ENCODE peak calls at places on chromosomes 16 and 17, in five cellular contexts. H is transverse colon, C is body of pancreas, R is breast epithelium, J is ovary. N is an unnamed sample.

GRCh38 chr17:74852237-74853047 is 7.2 kb downstream of the GRIN2C start:
- DNase-seq in J (no peak), R (no peak), H (peak), C (peak), N (no peak)

GRCh38 chr16:75264531-75264998 is 13.1 kb upstream of the BCAR1 start:
- DNase-seq in R (no peak), C (peak), J (peak), H (no peak), N (no peak)

GRCh38 chr16:81446318-81447275 is 2.0 kb downstream of the CMIP start:
- DNase-seq in H (peak), C (peak), R (peak), J (no peak), N (no peak)

GRCh38 chr17:8108972-8109668 is 9.2 kb downstream of the ALOXE3 start:
- DNase-seq in J (no peak), H (no peak), C (no peak), R (no peak), N (no peak)

GRCh38 chr16:87392823-87393679 is 915 bp downstream of the MAP1LC3B start:
- DNase-seq in C (peak), R (peak), H (peak), J (peak), N (peak)

GRCh38 chr17:226773-227580 is 45.5 kb upstream of the DOC2B start:
- DNase-seq in R (no peak), H (no peak), C (peak), J (no peak), N (peak)

GRCh38 chr17:82231562-82232321 is 2.9 kb downstream of the SLC16A3 start:
- DNase-seq in H (peak), J (peak), R (peak), C (peak), N (peak)

GRCh38 chr17:35630530-35631148 is 43.5 kb downstream of the AP2B1 start:
- DNase-seq in R (no peak), C (no peak), H (no peak), J (no peak), N (no peak)

GRCh38 chr17:56436142-56436541 is 157.4 kb upstream of the NOG start:
- DNase-seq in H (no peak), J (no peak), R (no peak), C (no peak), N (no peak)

GRCh38 chr17:32482568-32483320 is 4.0 kb upstream of the CDK5R1 start:
- DNase-seq in R (no peak), J (no peak), H (no peak), C (no peak), N (no peak)

GRCh38 chr17:77968788-77969187 is 10.3 kb downstream of the TNRC6C start:
- DNase-seq in C (no peak), J (no peak), R (no peak), H (no peak), N (no peak)

GRCh38 chr16:80547145-80547544 is 6.4 kb downstream of the DYNLRB2 start:
- DNase-seq in C (no peak), J (no peak), H (no peak), R (no peak), N (no peak)

GRCh38 chr16:1288813-1289479 is 20.5 kb upstream of the UBE2I start:
- DNase-seq in C (no peak), H (no peak), R (no peak), J (no peak), N (no peak)

GRCh38 chr16:90019543-90020259 is 445 bp upstream of the DBNDD1 start:
- DNase-seq in C (peak), J (peak), H (peak), R (no peak), N (no peak)

GRCh38 chr17:28407130-28407973 is 1.3 kb upstream of the SLC46A1 start:
- DNase-seq in R (peak), J (no peak), C (no peak), H (no peak), N (no peak)

DNA sequence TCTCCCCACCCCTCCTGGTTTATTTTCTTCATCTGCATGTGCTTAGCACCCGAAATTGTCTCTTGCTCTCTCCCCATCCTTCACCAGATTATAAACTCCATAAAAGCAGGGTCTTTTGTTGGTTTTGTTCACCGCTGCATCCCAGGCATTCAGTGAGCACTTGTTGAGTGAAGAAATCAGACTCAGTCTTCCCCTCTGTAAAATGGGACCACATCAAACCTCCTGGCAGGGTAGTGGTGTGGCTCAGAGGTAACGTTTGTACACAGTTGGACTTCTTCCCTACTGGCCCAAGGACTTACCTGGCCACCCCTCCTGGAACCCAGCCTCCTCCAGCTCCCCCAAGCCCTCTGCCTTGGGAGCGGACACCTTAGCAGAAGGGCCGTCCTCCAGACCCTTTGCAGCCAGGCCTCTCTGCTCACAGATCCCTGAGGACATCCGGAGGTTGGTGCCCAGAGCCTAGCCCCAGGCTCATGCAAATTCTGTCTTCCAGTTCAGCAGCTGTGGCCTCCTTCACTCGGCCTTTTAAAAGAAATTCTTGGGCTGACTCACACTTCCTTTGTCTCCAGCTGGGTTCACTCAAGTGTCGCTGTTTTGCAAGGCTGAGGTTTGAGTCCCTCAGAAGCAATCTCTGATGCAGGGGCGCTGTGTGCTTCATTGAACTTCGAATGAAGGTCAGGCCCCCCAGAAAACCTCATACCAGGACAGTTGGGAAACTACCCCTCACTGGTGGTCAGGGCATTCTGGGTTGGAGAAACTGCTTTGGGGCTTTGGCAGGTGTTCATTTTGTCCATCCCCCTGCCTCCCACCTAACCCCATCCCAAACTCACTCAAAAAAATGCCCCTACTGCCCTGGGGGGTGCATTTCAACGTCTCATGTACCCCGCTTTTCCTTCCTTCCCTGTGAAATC is 16.8 kb upstream of the RMI2 start:
- DNase-seq in R (no peak), C (peak), H (peak), J (peak), N (no peak)
- TF ChIP-seq POLR2A in R (no peak), C (no peak), H (no peak), J (no peak), N (no peak)

GRCh38 chr16:31913668-31914067 is 40.1 kb downstream of the ZNF267 start:
- DNase-seq in H (no peak), J (no peak), C (no peak), R (no peak), N (no peak)
- TF ChIP-seq CTCF in H (no peak), J (no peak), C (no peak), R (no peak), N (no peak)

GRCh38 chr16:22278418-22278817 is 18.8 kb upstream of the POLR3E start:
- DNase-seq in J (no peak), H (no peak), C (no peak), R (no peak), N (no peak)

GRCh38 chr16:22284637-22285515 is 12.3 kb upstream of the POLR3E start:
- DNase-seq in R (no peak), J (no peak), C (no peak), H (no peak), N (no peak)

GRCh38 chr16:22278841-22279240 is 18.4 kb upstream of the POLR3E start:
- DNase-seq in J (no peak), R (no peak), C (no peak), H (no peak), N (no peak)

DNA sequence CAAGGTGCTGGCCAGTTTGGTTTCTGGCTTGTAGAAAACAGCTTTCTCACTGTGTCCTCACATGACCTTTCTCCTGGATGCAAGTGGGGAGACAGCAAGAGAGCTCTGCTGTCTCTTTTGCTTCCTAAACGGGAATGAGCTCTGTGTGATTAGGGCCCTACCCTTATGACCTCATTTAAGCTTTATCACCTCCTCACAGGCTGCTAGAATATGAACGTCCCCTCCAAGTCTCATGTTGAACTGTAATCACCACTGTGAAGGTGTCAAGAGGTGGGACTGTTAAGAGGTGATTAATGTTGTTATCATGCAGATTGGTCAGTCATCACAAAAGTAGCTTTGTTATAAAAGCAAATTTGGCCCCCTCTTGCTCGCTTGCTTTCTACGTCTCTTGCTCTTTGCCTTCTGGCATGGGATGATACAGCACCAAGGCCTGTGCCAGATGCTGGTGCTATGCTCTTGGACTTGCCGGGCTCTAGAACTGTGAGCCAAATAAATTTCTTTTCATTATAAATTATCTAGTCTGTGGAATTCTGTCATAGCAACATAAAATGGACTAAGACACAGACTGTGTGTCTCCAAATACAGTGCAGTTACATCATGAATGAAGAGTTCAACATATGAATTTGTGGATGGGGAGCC is 14.8 kb upstream of the POLR3E start:
- DNase-seq in H (no peak), C (no peak), R (no peak), J (no peak), N (no peak)
- TF ChIP-seq POLR2A in H (no peak), C (no peak), R (no peak), J (no peak), N (no peak)

DNA sequence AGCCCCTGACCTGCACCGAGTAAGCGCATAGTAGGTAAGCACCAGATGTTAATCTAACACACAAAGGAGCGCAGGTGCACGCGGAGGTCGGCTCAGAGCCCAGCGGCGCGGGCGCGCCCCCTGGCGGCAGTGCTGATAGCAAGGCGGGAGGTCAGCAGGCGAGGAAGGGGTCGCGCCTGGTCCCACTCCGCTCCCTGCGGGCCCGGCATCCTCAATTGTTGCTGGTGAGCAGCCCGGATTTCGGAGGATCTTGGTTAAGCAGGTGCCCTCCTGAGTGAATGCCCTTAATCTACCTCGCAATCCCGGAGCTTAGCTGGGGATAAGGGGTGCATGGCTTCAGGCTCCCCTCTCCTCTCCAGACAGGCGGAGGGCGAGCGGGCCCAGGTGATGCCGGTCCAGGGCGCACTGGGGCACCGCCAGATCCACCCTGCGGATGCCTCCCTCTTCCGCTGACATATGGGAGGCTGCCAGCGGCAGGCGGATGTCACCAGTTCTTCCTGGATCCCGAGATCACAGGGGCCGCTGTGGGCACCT is 4.0 kb upstream of the WNT3 start:
- DNase-seq in J (no peak), C (no peak), H (peak), R (no peak), N (no peak)
- TF ChIP-seq CTCF in J (no peak), C (peak), H (peak), R (no peak), N (peak)

GRCh38 chr17:40818343-40818732 is 4.1 kb downstream of the KRT10 start:
- DNase-seq in C (no peak), H (no peak), R (no peak), J (no peak), N (no peak)

GRCh38 chr17:40820228-40820838 is 2.1 kb downstream of the KRT10 start:
- DNase-seq in R (no peak), H (no peak), J (no peak), C (no peak), N (no peak)

GRCh38 chr17:40817103-40817682 is 5.2 kb downstream of the KRT10 start:
- DNase-seq in J (no peak), C (no peak), H (no peak), R (no peak), N (no peak)

GRCh38 chr17:40819528-40820125 is 2.8 kb downstream of the KRT10 start:
- DNase-seq in R (no peak), H (no peak), C (no peak), J (no peak), N (no peak)

DNA sequence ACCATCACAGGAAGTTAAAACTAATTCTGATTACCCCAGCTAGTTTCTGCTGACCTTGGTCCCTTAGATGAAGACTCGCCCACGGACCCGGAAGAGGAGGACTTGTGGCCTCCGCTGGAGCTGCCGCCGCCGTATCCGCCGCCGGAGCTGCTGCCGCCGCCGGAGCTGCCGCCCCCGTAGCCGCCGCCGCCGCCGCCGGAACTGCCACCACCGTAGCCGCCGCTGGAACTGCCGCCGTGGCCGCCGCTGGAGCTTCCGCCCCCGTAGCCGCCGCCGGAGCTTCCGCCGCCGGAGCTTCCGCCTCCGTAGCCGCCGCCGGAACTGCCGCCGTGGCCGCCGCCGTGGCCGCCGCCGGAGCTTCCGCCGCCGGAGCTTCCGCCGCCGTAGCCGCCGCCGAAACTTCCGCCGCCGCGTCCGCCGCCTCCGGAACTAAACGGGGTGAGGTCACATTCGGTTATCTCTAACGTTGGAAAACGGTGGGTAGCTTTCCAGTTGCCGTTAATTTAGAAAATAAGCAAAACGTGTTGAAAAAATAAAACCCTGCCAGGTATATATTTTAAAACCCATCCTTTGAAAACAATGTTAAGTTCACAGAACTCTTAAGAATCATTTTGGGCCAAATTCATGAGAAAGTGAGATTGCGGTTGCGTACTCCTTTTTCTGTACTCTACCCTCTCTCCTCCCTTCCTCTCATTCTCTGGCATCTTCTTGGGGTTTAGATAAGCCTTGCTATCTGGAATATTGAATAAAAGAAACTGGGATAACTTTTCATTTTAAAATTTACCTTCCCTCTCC is 3.5 kb downstream of the KRT10 start:
- DNase-seq in J (peak), R (peak), H (peak), C (peak), N (peak)
- TF ChIP-seq POLR2A in J (peak), R (peak), H (no peak), C (peak), N (peak)

DNA sequence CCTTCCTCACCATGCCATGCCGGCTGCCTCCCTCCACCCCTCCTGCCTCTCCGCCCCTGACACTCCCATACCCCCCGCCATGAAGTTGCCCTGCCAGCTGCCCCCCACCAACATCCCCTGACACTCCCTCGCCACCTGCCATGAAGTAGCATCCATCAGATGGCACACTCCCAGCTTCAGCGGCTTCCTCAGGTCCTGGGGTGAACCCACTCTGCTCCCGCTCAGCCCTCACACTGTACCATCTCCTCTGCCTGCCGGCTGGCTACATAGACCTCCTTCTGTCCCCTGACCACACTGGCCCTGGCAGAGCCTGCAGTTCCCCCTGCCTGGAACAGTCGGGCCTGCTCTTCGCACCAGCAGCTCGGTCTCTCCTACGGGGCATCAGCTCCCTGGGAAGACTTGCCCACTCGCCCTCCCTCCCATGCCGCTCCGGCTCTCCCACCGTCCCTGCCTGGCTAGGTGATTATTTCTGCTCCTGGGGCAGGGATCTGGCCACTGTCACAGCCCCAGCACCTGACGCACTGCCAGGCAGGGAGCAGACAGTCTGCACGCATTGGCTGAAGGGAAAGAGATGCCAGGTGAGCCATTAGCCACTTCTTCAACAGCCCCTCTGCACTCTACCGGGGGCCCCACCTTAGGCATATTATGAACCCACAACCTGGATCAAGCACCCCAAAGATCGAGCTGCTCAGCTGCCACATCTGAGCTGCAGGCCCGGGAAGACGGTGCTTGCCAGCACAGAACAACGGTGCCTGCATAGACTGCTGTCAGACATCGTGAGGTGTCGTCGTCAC is 9.0 kb downstream of the CANT1 start:
- DNase-seq in H (no peak), C (no peak), R (no peak), J (no peak), N (peak)
- TF ChIP-seq CTCF in H (no peak), C (no peak), R (no peak), J (no peak), N (no peak)